ENCODE peak calls at places on chromosomes 3 and 15, in ten cellular contexts. D, L, V, C, N, Z, K, O, M and Q are unnamed samples.

GRCh38 chr3:72606005-72606800 is 242.0 kb downstream of the SHQ1 start:
- DNase-seq in D (no peak), L (peak), V (no peak), C (no peak), N (no peak), Z (peak), K (no peak), O (no peak), M (no peak), Q (no peak)

GRCh38 chr3:14143826-14144225 is 19.0 kb downstream of the TMEM43 start:
- DNase-seq in D (peak), L (no peak), V (peak), C (no peak), N (peak), Z (no peak), K (no peak), O (no peak), M (peak), Q (peak)

GRCh38 chr15:73284073-73284472 is 84.7 kb downstream of the HCN4 start:
- DNase-seq in D (peak), L (no peak), V (no peak), C (no peak), N (peak), Z (peak), K (no peak), O (no peak), M (no peak), Q (no peak)

GRCh38 chr3:149555941-149556340 is 81.4 kb downstream of the TM4SF4 start:
- DNase-seq in D (no peak), L (no peak), V (no peak), C (no peak), N (peak), Z (peak), K (no peak), O (no peak), M (no peak), Q (no peak)

GRCh38 chr3:141456328-141456689 is 30.5 kb upstream of the RASA2 start:
- DNase-seq in D (no peak), L (no peak), V (peak), C (no peak), N (peak), Z (no peak), K (no peak), O (no peak), M (no peak), Q (peak)

GRCh38 chr3:73622135-73622534 is 2.6 kb downstream of the PDZRN3 start:
- DNase-seq in D (no peak), L (peak), V (no peak), C (no peak), N (peak), Z (peak), K (no peak), O (no peak), M (no peak), Q (no peak)

GRCh38 chr3:14324224-14324944 is 78.0 kb upstream of the SLC6A6 start:
- DNase-seq in D (peak), L (no peak), V (no peak), C (no peak), N (no peak), Z (no peak), K (no peak), O (no peak), M (peak), Q (no peak)

GRCh38 chr15:94053626-94054025 is 177.7 kb upstream of the MCTP2 start:
- DNase-seq in D (no peak), L (no peak), V (no peak), C (no peak), N (no peak), Z (no peak), K (no peak), O (no peak), M (no peak), Q (no peak)

GRCh38 chr15:73602444-73602843 is 30.7 kb downstream of the NPTN start:
- DNase-seq in D (no peak), L (no peak), V (no peak), C (no peak), N (peak), Z (no peak), K (no peak), O (no peak), M (no peak), Q (no peak)

GRCh38 chr15:61216519-61216918 is 12.6 kb downstream of the RORA start:
- DNase-seq in D (peak), L (no peak), V (no peak), C (no peak), N (no peak), Z (peak), K (no peak), O (no peak), M (no peak), Q (no peak)

GRCh38 chr3:82080792-82081191 is 319.3 kb upstream of the GBE1 start:
- DNase-seq in D (no peak), L (no peak), V (no peak), C (no peak), N (no peak), Z (no peak), K (no peak), O (no peak), M (no peak), Q (no peak)

GRCh38 chr3:143123353-143123974 is 3.9 kb downstream of the CHST2 start:
- DNase-seq in D (no peak), L (no peak), V (no peak), C (no peak), N (no peak), Z (no peak), K (no peak), O (no peak), M (no peak), Q (no peak)

GRCh38 chr15:98751767-98752166 is 103.4 kb downstream of the IGF1R start:
- DNase-seq in D (no peak), L (no peak), V (no peak), C (no peak), N (no peak), Z (no peak), K (no peak), O (no peak), M (no peak), Q (no peak)

GRCh38 chr3:125087768-125088391 is 32.1 kb upstream of the HEG1 start:
- DNase-seq in D (no peak), L (no peak), V (peak), C (no peak), N (peak), Z (no peak), K (no peak), O (no peak), M (peak), Q (no peak)

GRCh38 chr3:195806211-195806915 is 5.4 kb downstream of the MUC4 start:
- DNase-seq in D (no peak), L (peak), V (no peak), C (no peak), N (no peak), Z (no peak), K (no peak), O (no peak), M (no peak), Q (no peak)

GRCh38 chr3:98744283-98744682 is 18.9 kb upstream of the ST3GAL6 start:
- DNase-seq in D (no peak), L (no peak), V (no peak), C (no peak), N (no peak), Z (no peak), K (no peak), O (no peak), M (no peak), Q (no peak)

GRCh38 chr15:23038741-23039150 is 623 bp downstream of the TUBGCP5 start:
- DNase-seq in D (peak), L (no peak), V (peak), C (no peak), N (peak), Z (no peak), K (no peak), O (no peak), M (peak), Q (no peak)